ENCODE peak calls at places on chromosomes 6 and 20, in eight cellular contexts. G, R, K, O, Z, V, Y and X are unnamed samples.

GRCh38 chr6:54419885-54420284 is 111.6 kb downstream of the TINAG start:
- DNase-seq in O (no peak), K (no peak), Z (peak), V (peak), G (no peak), R (peak), Y (no peak), X (no peak)

GRCh38 chr6:28537065-28537464 is 11.4 kb downstream of the GPX5 start:
- DNase-seq in K (no peak), O (no peak), G (no peak), Y (no peak), R (no peak), Z (no peak), V (peak), X (no peak)

GRCh38 chr20:41116282-41116960 is 20.9 kb upstream of the PLCG1 start:
- DNase-seq in K (no peak), Z (no peak), G (no peak), Y (no peak), V (no peak), R (no peak), O (no peak), X (no peak)

GRCh38 chr6:46377209-46377608 is 114.0 kb downstream of the RCAN2 start:
- DNase-seq in G (no peak), Z (no peak), O (no peak), Y (no peak), R (no peak), K (no peak), V (no peak), X (no peak)

GRCh38 chr6:147507162-147508072 is 1.1 kb upstream of the SAMD5 start:
- DNase-seq in R (no peak), Y (no peak), Z (no peak), V (peak), O (peak), K (peak), G (no peak), X (peak)

GRCh38 chr6:157760589-157761330 is 62.3 kb upstream of the SNX9 start:
- DNase-seq in G (no peak), Y (no peak), R (peak), O (no peak), K (no peak), Z (peak), V (peak), X (no peak)

GRCh38 chr20:41001497-41001896 is 27.1 kb upstream of the TOP1 start:
- DNase-seq in G (no peak), V (peak), O (no peak), R (no peak), K (no peak), Y (no peak), Z (peak), X (no peak)

GRCh38 chr6:168118935-168119334 is 39.9 kb upstream of the FRMD1 start:
- DNase-seq in O (peak), Z (no peak), G (no peak), V (no peak), R (no peak), K (no peak), Y (no peak), X (no peak)

GRCh38 chr6:159969921-159970320 is 1.0 kb downstream of the IGF2R start:
- DNase-seq in O (peak), K (peak), G (no peak), Y (no peak), V (peak), R (peak), Z (no peak), X (peak)

GRCh38 chr6:134512946-134513345 is 195.0 kb upstream of the SGK1 start:
- DNase-seq in V (peak), Y (peak), R (no peak), G (no peak), K (no peak), Z (no peak), O (no peak), X (no peak)

GRCh38 chr6:110173506-110174132 is 5.9 kb downstream of the WASF1 start:
- DNase-seq in O (no peak), R (no peak), G (no peak), Y (no peak), K (no peak), Z (no peak), V (no peak), X (no peak)

GRCh38 chr6:42505377-42505702 is 53.6 kb upstream of the TRERF1 start:
- DNase-seq in Y (no peak), K (no peak), G (no peak), R (no peak), V (peak), Z (no peak), O (no peak), X (no peak)

GRCh38 chr6:167485186-167485978 is 160.5 kb downstream of the TTLL2 start:
- DNase-seq in K (no peak), Y (peak), G (no peak), Z (no peak), R (no peak), O (no peak), V (peak), X (no peak)

GRCh38 chr20:57849126-57849867 is 139.5 kb upstream of the PMEPA1 start:
- DNase-seq in R (no peak), Z (no peak), Y (no peak), K (no peak), O (peak), G (no peak), V (peak), X (no peak)